ENCODE peak calls at places on chromosomes 1 and 21, in nine cellular contexts. K is GM23338, E is transverse colon, T is PC-3, L is uterus, Y is upper lobe of right lung, D is MM.1S, P is coronary artery, V is OCI-LY7. S is an unnamed sample.

GRCh38 chr1:161491472-161491871 is 13.8 kb upstream of the FCGR2A start:
- DNase-seq in K (no peak), E (no peak), T (no peak), L (no peak), Y (no peak), D (no peak), P (no peak), V (no peak), S (no peak)

GRCh38 chr1:206933333-206933945 is 11.7 kb upstream of the FCMR start:
- DNase-seq in K (peak; percentile 86), E (peak; percentile 69), T (peak; percentile 65), L (no peak), Y (peak; percentile 74), D (peak; percentile 89), P (no peak), V (peak; percentile 66), S (no peak)

GRCh38 chr1:112872551-112872962 is 83.4 kb downstream of the SLC16A1 start:
- DNase-seq in K (no peak), E (no peak), T (no peak), L (no peak), Y (no peak), D (no peak), P (no peak), V (no peak), S (no peak)

GRCh38 chr1:39852214-39852791 is 31.0 kb downstream of the TRIT1 start:
- DNase-seq in K (no peak), E (no peak), T (peak; percentile 87), L (no peak), Y (no peak), D (no peak), P (no peak), V (no peak), S (peak; percentile 67)

GRCh38 chr1:245671349-245671748 is 516.6 kb downstream of the KIF26B start:
- DNase-seq in K (no peak), E (no peak), T (no peak), L (no peak), Y (no peak), D (no peak), P (no peak), V (no peak), S (no peak)

GRCh38 chr21:43597052-43597451 is 62.2 kb downstream of the HSF2BP start:
- DNase-seq in K (no peak), E (no peak), T (peak; percentile 81), L (no peak), Y (no peak), D (no peak), P (no peak), V (no peak), S (no peak)

GRCh38 chr1:219329606-219330005 is 155.9 kb downstream of the LYPLAL1 start:
- DNase-seq in K (no peak), E (no peak), T (peak; percentile 58), L (no peak), Y (no peak), D (no peak), P (no peak), V (no peak), S (no peak)

GRCh38 chr1:225597926-225598575 is 54.9 kb downstream of the ENAH start:
- DNase-seq in K (no peak), E (no peak), T (peak; percentile 45), L (no peak), Y (no peak), D (no peak), P (no peak), V (no peak), S (no peak)

GRCh38 chr1:116494351-116494692 is 76.5 kb downstream of the CD58 start:
- DNase-seq in K (peak; percentile 49), E (no peak), T (no peak), L (no peak), Y (no peak), D (no peak), P (no peak), V (no peak), S (no peak)

GRCh38 chr1:93960641-93961147 is 51.5 kb upstream of the GCLM start:
- DNase-seq in K (no peak), E (peak; percentile 36), T (no peak), L (no peak), Y (no peak), D (no peak), P (no peak), V (no peak), S (no peak)

GRCh38 chr21:17462276-17462981 is 50.4 kb upstream of the CXADR start:
- DNase-seq in K (no peak), E (peak; percentile 83), T (peak; percentile 14), L (no peak), Y (no peak), D (no peak), P (no peak), V (no peak), S (no peak)

GRCh38 chr21:42199488-42200463 is 19.2 kb upstream of the ABCG1 start:
- DNase-seq in K (no peak), E (peak; percentile 46), T (peak; percentile 49), L (no peak), Y (peak; percentile 21), D (no peak), P (no peak), V (peak; percentile 79), S (peak; percentile 45)

GRCh38 chr1:186792870-186793581 is 35.7 kb upstream of the PLA2G4A start:
- DNase-seq in K (no peak), E (no peak), T (peak; percentile 88), L (no peak), Y (no peak), D (no peak), P (no peak), V (no peak), S (no peak)

GRCh38 chr1:222653178-222653827 is 35.4 kb downstream of the MIA3 start:
- DNase-seq in K (no peak), E (peak; percentile 13), T (no peak), L (no peak), Y (no peak), D (peak; percentile 32), P (no peak), V (no peak), S (no peak)

GRCh38 chr1:229474491-229474890 is 33.6 kb downstream of the NUP133 start:
- DNase-seq in K (no peak), E (no peak), T (no peak), L (no peak), Y (no peak), D (no peak), P (no peak), V (no peak), S (no peak)

GRCh38 chr1:51963592-51964308 is 26.8 kb downstream of the RAB3B start:
- DNase-seq in K (no peak), E (no peak), T (no peak), L (no peak), Y (no peak), D (no peak), P (no peak), V (peak; percentile 44), S (no peak)

GRCh38 chr1:221315330-221315729 is 426.6 kb downstream of the DUSP10 start:
- DNase-seq in K (no peak), E (no peak), T (peak; percentile 49), L (no peak), Y (no peak), D (no peak), P (no peak), V (no peak), S (no peak)

GRCh38 chr1:67753776-67754525 is 69.0 kb downstream of the GADD45A start:
- DNase-seq in K (no peak), E (no peak), T (peak; percentile 83), L (no peak), Y (no peak), D (no peak), P (no peak), V (no peak), S (no peak)

GRCh38 chr1:222004034-222004433 is 262.1 kb upstream of the DUSP10 start:
- DNase-seq in K (no peak), E (no peak), T (no peak), L (no peak), Y (no peak), D (no peak), P (no peak), V (no peak), S (no peak)

GRCh38 chr1:57473448-57473847 is 49.6 kb upstream of the DAB1 start:
- DNase-seq in K (no peak), E (no peak), T (no peak), L (no peak), Y (no peak), D (no peak), P (no peak), V (no peak), S (no peak)
- H3K27ac ChIP-seq in K (no peak overlapping the region), E (no peak overlapping the region), T (no peak overlapping the region), L (no peak overlapping the region), Y (no peak overlapping the region), D (no peak overlapping the region), P (no peak overlapping the region), V (no peak overlapping the region), S (no peak overlapping the region)

GRCh38 chr1:10511494-10511885 is 36.7 kb downstream of the PEX14 start:
- DNase-seq in K (no peak), E (no peak), T (no peak), L (no peak), Y (no peak), D (no peak), P (no peak), V (no peak), S (no peak)
- H3K27ac ChIP-seq in K (no peak overlapping the region), E (peak overlapping the region; percentile 23), T (peak overlapping the region; percentile 89), L (peak overlapping the region; percentile 15), Y (peak overlapping the region; percentile 67), D (no peak overlapping the region), P (no peak overlapping the region), V (no peak overlapping the region), S (peak overlapping the region; percentile 27)

DNA sequence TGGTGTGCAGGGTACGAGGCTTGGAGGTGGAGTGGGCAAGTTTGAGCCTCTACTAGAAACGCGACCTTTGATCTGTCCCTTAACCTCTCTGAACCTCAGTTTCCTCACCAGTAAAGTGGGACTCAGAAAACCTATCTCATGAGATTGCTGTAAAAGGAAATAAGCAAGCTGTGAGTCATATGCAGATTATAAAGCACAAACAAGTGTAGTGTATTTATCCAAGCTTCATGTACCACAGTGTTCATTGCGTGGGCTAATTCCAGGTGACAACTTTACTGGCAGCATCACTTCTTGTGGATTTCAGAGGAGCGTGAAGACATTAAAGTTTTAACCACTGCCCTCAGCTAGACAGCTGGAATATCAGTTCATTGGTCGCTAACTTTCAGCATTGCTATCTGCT is 44.4 kb downstream of the ZNF697 start:
- DNase-seq in K (no peak), E (no peak), T (no peak), L (no peak), Y (no peak), D (no peak), P (no peak), V (no peak), S (no peak)
- H3K27ac ChIP-seq in K (no peak overlapping the region), E (no peak overlapping the region), T (no peak overlapping the region), L (no peak overlapping the region), Y (no peak overlapping the region), D (no peak overlapping the region), P (no peak overlapping the region), V (no peak overlapping the region), S (no peak overlapping the region)

DNA sequence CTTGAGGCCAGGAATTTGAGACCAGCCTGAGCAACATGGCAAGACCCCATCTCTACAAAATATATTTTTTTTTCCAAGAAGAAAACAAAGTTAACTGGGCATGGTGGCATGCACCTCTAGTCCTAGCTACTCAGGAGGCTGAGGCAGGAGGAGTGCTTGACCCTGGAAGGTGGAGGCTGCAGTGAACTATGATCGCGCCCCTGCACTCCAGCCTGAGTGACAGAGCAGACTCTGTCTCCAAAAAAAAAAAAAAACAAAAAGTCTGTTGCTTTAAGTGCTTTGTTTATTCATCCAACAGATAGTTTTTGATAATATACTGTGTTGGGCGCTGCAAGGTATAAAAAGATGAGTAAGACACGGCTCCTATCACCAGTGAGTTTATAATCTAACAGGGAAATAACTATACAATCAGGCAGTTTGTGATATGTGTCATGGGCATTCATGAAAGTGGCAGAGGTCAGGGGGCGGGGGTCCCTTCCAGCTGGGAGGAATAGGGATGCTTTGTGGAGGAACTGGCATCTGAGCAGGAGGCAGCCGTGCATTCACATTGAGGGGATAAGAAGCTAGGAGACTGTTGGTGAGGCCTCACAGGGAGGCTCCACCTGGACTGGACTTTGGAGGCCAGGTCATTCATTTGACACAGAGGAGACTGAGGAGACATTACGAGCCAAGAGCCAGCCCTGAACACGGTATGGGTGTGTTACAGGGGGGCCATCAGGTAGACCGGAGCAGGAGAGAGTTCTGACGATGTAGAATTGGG is 67.3 kb upstream of the ERRFI1 start:
- DNase-seq in K (no peak), E (peak; percentile 35), T (no peak), L (no peak), Y (no peak), D (no peak), P (no peak), V (no peak), S (no peak)
- H3K27ac ChIP-seq in K (no peak overlapping the region), E (peak overlapping the region; percentile 83), T (peak overlapping the region; percentile 98), L (no peak overlapping the region), Y (no peak overlapping the region), D (no peak overlapping the region), P (no peak overlapping the region), V (no peak overlapping the region), S (no peak overlapping the region)

S was measured in SK-N-MC.